ENCODE peak calls at places on chromosome 4, in six cellular contexts. One of them, this sample, is unnamed.

GRCh38 chr4:76984788-76985211 is 35.2 kb downstream of the SEPTIN11 start:
- DNase-seq in uterus: peak; percentile 72
- DNase-seq in NB4: no peak
- DNase-seq in transverse colon: peak; percentile 37
- DNase-seq in GM12892: no peak
- DNase-seq in A549: no peak
- DNase-seq in this sample: peak; percentile 23

GRCh38 chr4:170025523-170026252 is 507 bp downstream of the MFAP3L start:
- DNase-seq in GM12892: no peak
- DNase-seq in NB4: no peak
- DNase-seq in A549: peak; percentile 3
- DNase-seq in uterus: peak; percentile 35
- DNase-seq in transverse colon: peak; percentile 11
- DNase-seq in this sample: no peak

GRCh38 chr4:174460684-174461083 is 61.6 kb downstream of the HPGD start:
- DNase-seq in uterus: no peak
- DNase-seq in transverse colon: no peak
- DNase-seq in NB4: no peak
- DNase-seq in GM12892: no peak
- DNase-seq in A549: no peak
- DNase-seq in this sample: no peak

GRCh38 chr4:174283507-174284180 is at the start of the genes CEP44 and FBXO8:
- DNase-seq in A549: peak; percentile 74
- DNase-seq in GM12892: peak; percentile 19
- DNase-seq in NB4: peak; percentile 80
- DNase-seq in transverse colon: peak; percentile 72
- DNase-seq in uterus: peak; percentile 61
- DNase-seq in this sample: peak; percentile 15

GRCh38 chr4:187167126-187167525 is 443.5 kb upstream of the FAT1 start:
- DNase-seq in uterus: no peak
- DNase-seq in A549: no peak
- DNase-seq in NB4: no peak
- DNase-seq in GM12892: no peak
- DNase-seq in transverse colon: peak; percentile 41
- DNase-seq in this sample: no peak

GRCh38 chr4:4384837-4385236 is 2.1 kb upstream of the NSG1 start:
- DNase-seq in GM12892: no peak
- DNase-seq in transverse colon: no peak
- DNase-seq in uterus: no peak
- DNase-seq in A549: peak; percentile 52
- DNase-seq in NB4: peak; percentile 48
- DNase-seq in this sample: peak; percentile 55

GRCh38 chr4:76607266-76607799 is 172.3 kb downstream of the SHROOM3 start:
- DNase-seq in transverse colon: no peak
- DNase-seq in NB4: no peak
- DNase-seq in A549: no peak
- DNase-seq in uterus: no peak
- DNase-seq in GM12892: peak; percentile 19
- DNase-seq in this sample: no peak

GRCh38 chr4:15913631-15913970 is 24.9 kb downstream of the FGFBP1 start:
- DNase-seq in NB4: no peak
- DNase-seq in A549: peak; percentile 72
- DNase-seq in transverse colon: no peak
- DNase-seq in uterus: no peak
- DNase-seq in GM12892: no peak
- DNase-seq in this sample: peak; percentile 47

GRCh38 chr4:38985363-38986065 is 46.7 kb downstream of the TMEM156 start:
- DNase-seq in uterus: no peak
- DNase-seq in GM12892: no peak
- DNase-seq in transverse colon: no peak
- DNase-seq in NB4: no peak
- DNase-seq in A549: no peak
- DNase-seq in this sample: no peak

GRCh38 chr4:46442963-46443362 is 53.0 kb upstream of the GABRA2 start:
- DNase-seq in A549: peak; percentile 0
- DNase-seq in GM12892: no peak
- DNase-seq in transverse colon: no peak
- DNase-seq in NB4: no peak
- DNase-seq in uterus: no peak
- DNase-seq in this sample: no peak

GRCh38 chr4:52477191-52477590 is 181.9 kb downstream of the USP46 start:
- DNase-seq in NB4: no peak
- DNase-seq in GM12892: no peak
- DNase-seq in uterus: no peak
- DNase-seq in transverse colon: no peak
- DNase-seq in A549: no peak
- DNase-seq in this sample: no peak

GRCh38 chr4:15438939-15439524 is 11.2 kb downstream of the C1QTNF7 start:
- DNase-seq in GM12892: no peak
- DNase-seq in NB4: no peak
- DNase-seq in A549: no peak
- DNase-seq in transverse colon: no peak
- DNase-seq in uterus: no peak
- DNase-seq in this sample: no peak

GRCh38 chr4:7607156-7607910 is 172.6 kb upstream of the PSAPL1 start:
- DNase-seq in transverse colon: no peak
- DNase-seq in NB4: no peak
- DNase-seq in uterus: no peak
- DNase-seq in GM12892: no peak
- DNase-seq in A549: no peak
- DNase-seq in this sample: no peak

GRCh38 chr4:109248322-109248895 is 54.0 kb downstream of the COL25A1 start:
- DNase-seq in NB4: no peak
- DNase-seq in uterus: no peak
- DNase-seq in GM12892: no peak
- DNase-seq in A549: no peak
- DNase-seq in transverse colon: no peak
- DNase-seq in this sample: no peak

GRCh38 chr4:47209833-47210232 is 178.5 kb downstream of the GABRB1 start:
- DNase-seq in NB4: no peak
- DNase-seq in uterus: no peak
- DNase-seq in transverse colon: no peak
- DNase-seq in A549: no peak
- DNase-seq in GM12892: no peak
- DNase-seq in this sample: no peak

GRCh38 chr4:24800273-24800880 is 5.0 kb downstream of the SOD3 start:
- DNase-seq in NB4: peak; percentile 45
- DNase-seq in GM12892: no peak
- DNase-seq in A549: no peak
- DNase-seq in uterus: no peak
- DNase-seq in transverse colon: no peak
- DNase-seq in this sample: no peak

GRCh38 chr4:155667538-155668511 is 1.2 kb downstream of the GUCY1A1 start:
- DNase-seq in GM12892: peak; percentile 5
- DNase-seq in A549: peak; percentile 1
- DNase-seq in uterus: peak; percentile 57
- DNase-seq in transverse colon: peak; percentile 35
- DNase-seq in NB4: no peak
- DNase-seq in this sample: peak; percentile 14

GRCh38 chr4:158810487-158811215 is 41.8 kb downstream of the FNIP2 start:
- DNase-seq in transverse colon: peak; percentile 76
- DNase-seq in GM12892: no peak
- DNase-seq in NB4: no peak
- DNase-seq in A549: peak; percentile 36
- DNase-seq in uterus: peak; percentile 69
- DNase-seq in this sample: peak; percentile 26

GRCh38 chr4:153153339-153153851 is 50.8 kb upstream of the TRIM2 start:
- DNase-seq in A549: peak; percentile 52
- DNase-seq in NB4: peak; percentile 55
- DNase-seq in uterus: peak; percentile 26
- DNase-seq in GM12892: peak; percentile 36
- DNase-seq in transverse colon: peak; percentile 72
- DNase-seq in this sample: peak; percentile 20

GRCh38 chr4:37999000-37999745 is 39.0 kb downstream of the PTTG2 start:
- DNase-seq in transverse colon: no peak
- DNase-seq in GM12892: no peak
- DNase-seq in uterus: no peak
- DNase-seq in NB4: no peak
- DNase-seq in A549: no peak
- DNase-seq in this sample: no peak

GRCh38 chr4:109177411-109177810 is 125.0 kb downstream of the COL25A1 start:
- DNase-seq in transverse colon: no peak
- DNase-seq in NB4: no peak
- DNase-seq in uterus: no peak
- DNase-seq in GM12892: no peak
- DNase-seq in A549: no peak
- DNase-seq in this sample: no peak

GRCh38 chr4:37873383-37873782 is 17.5 kb upstream of the TBC1D1 start:
- DNase-seq in NB4: peak; percentile 78
- DNase-seq in transverse colon: no peak
- DNase-seq in GM12892: no peak
- DNase-seq in A549: peak; percentile 29
- DNase-seq in uterus: no peak
- DNase-seq in this sample: no peak

GRCh38 chr4:82801910-82802521 is 3.4 kb upstream of the SCD5 start:
- DNase-seq in transverse colon: no peak
- DNase-seq in GM12892: no peak
- DNase-seq in NB4: peak; percentile 30
- DNase-seq in uterus: no peak
- DNase-seq in A549: peak; percentile 33
- DNase-seq in this sample: no peak

GRCh38 chr4:82798168-82799005 is at the start of gene SCD5:
- DNase-seq in GM12892: peak; percentile 66
- DNase-seq in transverse colon: peak; percentile 64
- DNase-seq in NB4: peak; percentile 76
- DNase-seq in A549: peak; percentile 53
- DNase-seq in uterus: peak; percentile 63
- DNase-seq in this sample: peak; percentile 73

GRCh38 chr4:82797048-82797590 is 1.5 kb downstream of the SCD5 start:
- DNase-seq in GM12892: no peak
- DNase-seq in NB4: no peak
- DNase-seq in A549: no peak
- DNase-seq in uterus: no peak
- DNase-seq in transverse colon: no peak
- DNase-seq in this sample: no peak

GRCh38 chr4:82799006-82799881 is 648 bp upstream of the SCD5 start:
- DNase-seq in transverse colon: peak; percentile 13
- DNase-seq in uterus: no peak
- DNase-seq in GM12892: no peak
- DNase-seq in A549: no peak
- DNase-seq in NB4: no peak
- DNase-seq in this sample: no peak

GRCh38 chr4:82797591-82798081 is 960 bp downstream of the SCD5 start:
- DNase-seq in transverse colon: peak; percentile 16
- DNase-seq in GM12892: peak; percentile 27
- DNase-seq in A549: peak; percentile 26
- DNase-seq in NB4: peak; percentile 31
- DNase-seq in uterus: peak; percentile 24
- DNase-seq in this sample: no peak
- TF ChIP-seq POLR2A in transverse colon: no peak
- TF ChIP-seq POLR2A in GM12892: no peak
- TF ChIP-seq POLR2A in A549: no peak
- TF ChIP-seq POLR2A in NB4: no peak
- TF ChIP-seq POLR2A in uterus: no peak
- TF ChIP-seq POLR2A in this sample: no peak

GRCh38 chr4:86893136-86893535 is 914 bp upstream of the C4orf36 start:
- DNase-seq in GM12892: no peak
- DNase-seq in A549: no peak
- DNase-seq in uterus: no peak
- DNase-seq in transverse colon: no peak
- DNase-seq in NB4: no peak
- DNase-seq in this sample: no peak
- TF ChIP-seq POLR2A in GM12892: no peak
- TF ChIP-seq POLR2A in A549: no peak
- TF ChIP-seq POLR2A in uterus: no peak
- TF ChIP-seq POLR2A in transverse colon: no peak
- TF ChIP-seq POLR2A in NB4: no peak
- TF ChIP-seq POLR2A in this sample: no peak

GRCh38 chr4:42656986-42657792 is at the start of gene ATP8A1:
- DNase-seq in uterus: peak; percentile 89
- DNase-seq in transverse colon: peak; percentile 96
- DNase-seq in NB4: peak; percentile 96
- DNase-seq in GM12892: peak; percentile 78
- DNase-seq in A549: peak; percentile 75
- DNase-seq in this sample: peak; percentile 49
- TF ChIP-seq POLR2A in uterus: peak; percentile 51
- TF ChIP-seq POLR2A in transverse colon: peak; percentile 77
- TF ChIP-seq POLR2A in NB4: peak; percentile 90
- TF ChIP-seq POLR2A in GM12892: peak; percentile 93
- TF ChIP-seq POLR2A in A549: peak; percentile 69
- TF ChIP-seq POLR2A in this sample: peak; percentile 77

GRCh38 chr4:99947190-99947578 is 766 bp upstream of the DNAJB14 start:
- DNase-seq in A549: no peak
- DNase-seq in NB4: no peak
- DNase-seq in uterus: no peak
- DNase-seq in transverse colon: no peak
- DNase-seq in GM12892: no peak
- DNase-seq in this sample: no peak

GRCh38 chr4:99949999-99950912 is at the start of gene H2AZ1:
- DNase-seq in A549: peak; percentile 98
- DNase-seq in transverse colon: peak; percentile 99
- DNase-seq in uterus: peak; percentile 98
- DNase-seq in NB4: peak; percentile 98
- DNase-seq in GM12892: peak; percentile 85
- DNase-seq in this sample: peak; percentile 92

GRCh38 chr4:99947608-99948007 is 1.2 kb upstream of the DNAJB14 start:
- DNase-seq in transverse colon: no peak
- DNase-seq in uterus: no peak
- DNase-seq in GM12892: no peak
- DNase-seq in NB4: peak; percentile 13
- DNase-seq in A549: no peak
- DNase-seq in this sample: no peak

GRCh38 chr4:99950913-99951254 is 809 bp upstream of the H2AZ1 start:
- DNase-seq in A549: no peak
- DNase-seq in GM12892: no peak
- DNase-seq in transverse colon: no peak
- DNase-seq in NB4: no peak
- DNase-seq in uterus: no peak
- DNase-seq in this sample: no peak

DNA sequence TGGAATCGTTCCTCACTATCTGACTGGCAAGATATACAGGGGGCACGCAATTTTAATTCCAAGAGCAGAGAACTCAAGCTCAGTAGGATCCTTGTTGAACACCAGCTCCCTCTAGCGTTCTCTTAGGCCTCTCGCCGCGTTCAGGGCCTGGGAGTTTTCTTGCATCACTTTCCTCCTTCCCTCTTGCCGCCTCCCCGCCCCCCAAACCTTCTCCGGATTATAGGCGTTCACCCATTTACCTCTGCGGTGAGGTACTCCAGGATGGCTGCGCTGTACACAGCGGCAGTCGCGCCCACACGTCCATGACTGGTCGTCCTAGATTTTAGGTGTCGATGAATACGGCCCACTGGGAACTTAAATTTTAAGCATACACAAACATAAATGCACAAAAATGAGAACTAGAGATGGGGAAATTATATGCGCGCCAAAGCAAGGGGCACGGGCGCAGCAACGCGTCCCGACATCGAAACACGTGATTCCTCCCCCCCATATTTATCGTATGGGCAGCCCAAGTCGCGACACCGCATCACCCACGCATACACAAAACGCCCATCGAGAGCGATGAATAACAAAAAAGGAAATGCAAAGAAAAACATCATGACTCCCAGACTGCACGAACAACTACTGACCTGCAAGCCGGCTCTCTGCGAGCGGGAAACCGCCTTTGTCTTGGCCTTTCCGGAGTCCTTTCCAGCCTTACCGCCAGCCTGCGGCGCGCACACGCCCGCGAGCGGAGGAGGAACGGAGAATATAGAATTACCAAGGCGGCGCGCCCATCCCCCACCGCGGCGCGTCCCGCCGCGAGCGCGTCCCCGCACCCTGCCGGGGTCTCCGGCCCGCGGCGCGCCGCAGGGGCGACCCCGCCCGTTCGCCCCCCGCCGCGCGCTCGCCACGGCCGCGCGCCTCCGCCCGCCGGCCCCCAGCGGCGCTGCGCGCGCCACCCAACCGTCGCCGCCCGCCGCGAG is 759 bp downstream of the H2AZ1 start:
- DNase-seq in GM12892: peak; percentile 30
- DNase-seq in A549: peak; percentile 92
- DNase-seq in transverse colon: peak; percentile 95
- DNase-seq in uterus: peak; percentile 86
- DNase-seq in NB4: peak; percentile 95
- DNase-seq in this sample: no peak
- TF ChIP-seq POLR2A in GM12892: no peak
- TF ChIP-seq POLR2A in A549: no peak
- TF ChIP-seq POLR2A in transverse colon: peak; percentile 63
- TF ChIP-seq POLR2A in uterus: no peak
- TF ChIP-seq POLR2A in NB4: peak; percentile 15
- TF ChIP-seq POLR2A in this sample: no peak